ENCODE peak calls at places on chromosomes 11 and 22, in five cellular contexts. S is SK-N-MC, U is AG04450, Q is fibroblast of the aortic adventitia, E is body of pancreas. W is an unnamed sample.
A peak's percentile ranks its signal among the peaks of the same experiment; 100 is the strongest.

GRCh38 chr11:64247729-64248531 is 1.2 kb upstream of the PPP1R14B start:
- DNase-seq in U (no peak), E (no peak), Q (no peak), S (no peak), W (no peak)

GRCh38 chr22:23606204-23607131 is 25.7 kb downstream of the DRICH1 start:
- DNase-seq in U (no peak), Q (no peak), S (no peak), E (no peak), W (no peak)

GRCh38 chr11:92822410-92822809 is 147.0 kb upstream of the MTNR1B start:
- DNase-seq in S (no peak), E (no peak), U (no peak), Q (no peak), W (no peak)

GRCh38 chr11:1231396-1232327 is 8.8 kb downstream of the MUC5B start:
- DNase-seq in U (no peak), E (no peak), S (no peak), Q (no peak), W (peak; percentile 46)

GRCh38 chr22:45879552-45879949 is 97.4 kb downstream of the WNT7B start:
- DNase-seq in E (no peak), Q (no peak), U (no peak), S (no peak), W (no peak)

GRCh38 chr11:43928721-43929120 is 13.7 kb upstream of the C11orf96 start:
- DNase-seq in U (no peak), E (no peak), Q (no peak), S (no peak), W (no peak)

GRCh38 chr11:74702383-74703007 is 28.7 kb downstream of the CHRDL2 start:
- DNase-seq in S (peak; percentile 42), E (peak; percentile 66), Q (peak; percentile 80), U (peak; percentile 51), W (peak; percentile 78)

GRCh38 chr22:25397616-25398015 is 166.9 kb upstream of the GRK3 start:
- DNase-seq in S (no peak), Q (no peak), E (no peak), U (no peak), W (no peak)

GRCh38 chr11:108983621-108984020 is 318.8 kb downstream of the DDX10 start:
- DNase-seq in U (no peak), S (no peak), E (no peak), Q (no peak), W (no peak)

GRCh38 chr11:124612567-124613245 is 1.5 kb downstream of the PANX3 start:
- DNase-seq in S (no peak), U (no peak), Q (no peak), E (no peak), W (no peak)